ENCODE peak calls at places on chromosome 20, in five cellular contexts. H, Z, U, G and M are unnamed samples.

GRCh38 chr20:54293526-54293925 is 85.6 kb downstream of the PFDN4 start:
- DNase-seq in H (no peak), Z (no peak), U (no peak), G (peak), M (no peak)

GRCh38 chr20:64239449-64240242 is 15.9 kb upstream of the PCMTD2 start:
- DNase-seq in H (no peak), Z (no peak), U (no peak), G (no peak), M (no peak)

GRCh38 chr20:50569864-50570836 is 60.0 kb downstream of the PTPN1 start:
- DNase-seq in H (peak), Z (peak), U (no peak), G (no peak), M (peak)

GRCh38 chr20:51900443-51900842 is 98.1 kb upstream of the SALL4 start:
- DNase-seq in H (no peak), Z (no peak), U (no peak), G (no peak), M (no peak)

GRCh38 chr20:37673429-37673828 is 20.4 kb upstream of the CTNNBL1 start:
- DNase-seq in H (no peak), Z (no peak), U (no peak), G (no peak), M (no peak)

GRCh38 chr20:828987-829386 is 4.5 kb upstream of the FAM110A start:
- DNase-seq in H (no peak), Z (no peak), U (no peak), G (no peak), M (no peak)

GRCh38 chr20:62120990-62121775 is 1.1 kb upstream of the LSM14B start:
- DNase-seq in H (no peak), Z (peak), U (no peak), G (peak), M (no peak)

GRCh38 chr20:17934141-17934862 is 34.3 kb downstream of the SNX5 start:
- DNase-seq in H (no peak), Z (peak), U (no peak), G (no peak), M (no peak)

GRCh38 chr20:63047267-63047666 is 40.5 kb upstream of the BHLHE23 start:
- DNase-seq in H (no peak), Z (no peak), U (no peak), G (no peak), M (no peak)

GRCh38 chr20:51500311-51500710 is 42.2 kb downstream of the NFATC2 start:
- DNase-seq in H (peak), Z (no peak), U (peak), G (no peak), M (no peak)

GRCh38 chr20:18851556-18852098 is 38.0 kb downstream of the SCP2D1 start:
- DNase-seq in H (no peak), Z (no peak), U (no peak), G (no peak), M (no peak)

GRCh38 chr20:9974324-9974723 is 60.5 kb upstream of the ANKEF1 start:
- DNase-seq in H (no peak), Z (peak), U (no peak), G (no peak), M (no peak)

GRCh38 chr20:433300-433975 is 25.3 kb downstream of the RBCK1 start:
- DNase-seq in H (no peak), Z (no peak), U (no peak), G (no peak), M (no peak)

GRCh38 chr20:54611701-54612487 is 136.5 kb downstream of the DOK5 start:
- DNase-seq in H (no peak), Z (no peak), U (no peak), G (no peak), M (no peak)

GRCh38 chr20:25254986-25255680 is 7.2 kb downstream of the PYGB start:
- DNase-seq in H (no peak), Z (no peak), U (no peak), G (no peak), M (no peak)
- H3K27ac ChIP-seq in H (no peak), Z (no peak), U (no peak), G (no peak), M (no peak)

DNA sequence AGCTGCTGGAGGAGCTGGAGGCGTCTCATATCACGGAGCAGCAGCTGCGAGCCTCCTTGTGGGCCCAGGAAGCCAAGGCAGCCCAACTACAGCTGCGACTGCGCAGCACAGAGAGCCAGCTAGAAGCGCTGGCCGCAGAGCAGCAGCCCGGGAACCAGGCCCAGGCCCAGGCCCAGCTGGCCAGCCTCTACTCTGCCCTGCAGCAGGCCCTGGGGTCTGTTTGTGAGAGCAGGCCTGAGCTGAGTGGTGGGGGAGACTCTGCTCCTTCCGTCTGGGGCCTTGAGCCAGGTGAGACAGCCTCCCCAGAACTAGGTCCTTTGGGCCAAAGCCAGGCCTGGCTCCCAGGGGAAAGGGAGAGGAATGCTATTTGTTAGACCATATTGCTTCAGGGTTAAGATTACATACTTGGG is 31.7 kb downstream of the C20orf173 start:
- DNase-seq in H (no peak), Z (no peak), U (no peak), G (peak), M (no peak)
- H3K27ac ChIP-seq in H (no peak), Z (no peak), U (no peak), G (peak), M (no peak)

GRCh38 chr20:35240083-35240913 is 13.8 kb downstream of the MMP24 start:
- DNase-seq in H (no peak), Z (no peak), U (no peak), G (no peak), M (no peak)
- H3K27ac ChIP-seq in H (no peak), Z (no peak), U (no peak), G (no peak), M (no peak)

DNA sequence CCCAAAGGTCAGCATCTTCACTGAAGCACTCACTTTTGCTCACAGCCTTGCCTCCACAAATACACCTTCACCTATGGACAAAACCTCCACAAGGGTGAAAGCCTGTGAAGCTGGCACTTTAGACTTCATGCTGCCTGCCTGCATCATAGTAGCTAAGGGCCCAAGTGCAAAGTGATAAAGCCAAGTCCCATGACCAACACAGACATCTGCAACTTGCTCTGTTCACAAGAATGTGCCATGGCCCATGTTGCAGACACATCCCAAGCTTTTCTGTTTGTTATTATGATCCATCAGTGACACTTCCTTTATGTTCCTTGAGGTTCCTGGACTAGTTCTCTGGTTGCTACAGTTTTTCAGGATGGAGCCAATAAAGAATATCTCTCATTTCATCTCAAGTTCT is 31.1 kb downstream of the BTBD3 start:
- DNase-seq in H (no peak), Z (no peak), U (no peak), G (no peak), M (no peak)
- H3K27ac ChIP-seq in H (no peak), Z (no peak), U (no peak), G (no peak), M (no peak)

DNA sequence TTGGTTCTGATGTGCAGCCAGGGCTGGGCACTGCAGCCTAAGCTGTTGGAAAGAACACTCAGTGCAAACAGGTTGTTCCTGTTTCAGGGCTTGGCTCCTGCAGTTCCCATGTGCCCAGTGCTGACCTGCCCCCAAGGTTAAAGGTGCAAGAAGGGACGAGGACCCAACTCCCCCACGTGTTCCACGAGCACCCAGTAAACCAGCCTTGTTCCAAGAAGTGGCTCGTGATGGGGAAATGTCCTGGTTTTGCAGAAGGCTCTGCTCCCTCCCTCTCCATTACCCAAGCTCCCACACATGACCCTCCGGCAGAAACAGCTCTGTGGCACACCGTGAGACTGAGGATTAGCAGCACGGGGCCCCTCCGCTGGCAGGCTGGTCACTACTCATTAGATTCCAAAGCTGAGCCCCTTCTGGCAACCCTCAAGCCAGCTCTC is 9.4 kb downstream of the ACSS1 start:
- DNase-seq in H (no peak), Z (no peak), U (no peak), G (peak), M (no peak)
- H3K27ac ChIP-seq in H (no peak), Z (no peak), U (no peak), G (no peak), M (no peak)